ENCODE peak calls at places on chromosomes 5 and 9, in five cellular contexts. U is A549, A is tibial nerve, R is hepatocyte, V is C1 segment of cervical spinal cord. N is an unnamed sample.

GRCh38 chr5:2471152-2471879 is 280.2 kb downstream of the IRX2 start:
- DNase-seq in V (no peak), U (no peak), A (no peak), R (no peak), N (no peak)

GRCh38 chr5:159518361-159518760 is 188.1 kb upstream of the IL12B start:
- DNase-seq in U (no peak), A (no peak), R (no peak), V (no peak), N (no peak)

GRCh38 chr5:10442581-10442980 is 902 bp downstream of the ROPN1L start:
- DNase-seq in V (no peak), U (no peak), R (no peak), A (no peak), N (no peak)

GRCh38 chr9:91786132-91786896 is 163.7 kb downstream of the ROR2 start:
- DNase-seq in V (no peak), U (no peak), R (no peak), A (no peak), N (no peak)

GRCh38 chr9:4334439-4334838 is 34.6 kb upstream of the GLIS3 start:
- DNase-seq in V (no peak), R (peak), A (no peak), U (peak), N (no peak)

GRCh38 chr5:82334085-82334680 is 56.0 kb upstream of the RPS23 start:
- DNase-seq in R (no peak), U (no peak), A (no peak), V (no peak), N (no peak)

GRCh38 chr5:62341783-62342475 is 35.9 kb downstream of the KIF2A start:
- DNase-seq in R (no peak), U (no peak), A (no peak), V (no peak), N (no peak)

GRCh38 chr5:172929371-172929838 is 29.8 kb upstream of the RPL26L1 start:
- DNase-seq in R (no peak), U (no peak), V (no peak), A (no peak), N (no peak)

GRCh38 chr5:151024440-151024839 is 4.0 kb downstream of the GPX3 start:
- DNase-seq in U (no peak), V (no peak), R (no peak), A (no peak), N (no peak)

GRCh38 chr5:34582364-34582763 is 73.8 kb upstream of the RAI14 start:
- DNase-seq in R (no peak), V (no peak), U (no peak), A (no peak), N (no peak)

GRCh38 chr9:13278368-13279246 is 885 bp downstream of the MPDZ start:
- DNase-seq in V (peak), R (peak), A (peak), U (peak), N (no peak)

GRCh38 chr9:85713897-85714296 is 27.9 kb downstream of the AGTPBP1 start:
- DNase-seq in R (no peak), A (no peak), U (no peak), V (no peak), N (no peak)

GRCh38 chr9:109297899-109298298 is 23.0 kb downstream of the EPB41L4B start:
- DNase-seq in A (no peak), U (peak), V (no peak), R (no peak), N (no peak)

GRCh38 chr9:36728651-36729520 is 156.2 kb downstream of the MELK start:
- DNase-seq in V (peak), U (peak), R (peak), A (peak), N (peak)

GRCh38 chr5:122163151-122164069 is 34.1 kb downstream of the ZNF474 start:
- DNase-seq in R (no peak), V (no peak), A (no peak), U (peak), N (no peak)

N was measured in brain pericyte.